ENCODE peak calls at places on chromosomes 16 and 17, in eight cellular contexts. One of them, this sample, is unnamed.

GRCh38 chr17:2706911-2707510 is 4.6 kb downstream of the CLUH start:
- DNase-seq in aorta: peak
- DNase-seq in CD8-positive, alpha-beta memory T cell: no peak
- DNase-seq in lower lobe of right lung: peak
- DNase-seq in hepatocyte: no peak
- DNase-seq in stimulated activated CD8-positive, alpha-beta memory T cell treated with anti-CD3 and anti-CD28 coated beads, Interleukin-4, amount 100 ng/mL, for 1 hour: no peak
- DNase-seq in activated T-helper 9 cell treated with anti-CD3 and anti-CD28 coated beads, Interleukin-2, amount 50 U/mL, for 16 hours: no peak
- DNase-seq in GOT3: no peak
- DNase-seq in this sample: peak

GRCh38 chr17:69448431-69449102 is 34.1 kb downstream of the MAP2K6 start:
- DNase-seq in stimulated activated CD8-positive, alpha-beta memory T cell treated with anti-CD3 and anti-CD28 coated beads, Interleukin-4, amount 100 ng/mL, for 1 hour: no peak
- DNase-seq in CD8-positive, alpha-beta memory T cell: no peak
- DNase-seq in activated T-helper 9 cell treated with anti-CD3 and anti-CD28 coated beads, Interleukin-2, amount 50 U/mL, for 16 hours: no peak
- DNase-seq in lower lobe of right lung: no peak
- DNase-seq in hepatocyte: no peak
- DNase-seq in GOT3: no peak
- DNase-seq in aorta: no peak
- DNase-seq in this sample: no peak

GRCh38 chr17:51251010-51251409 is 8.8 kb downstream of the MBTD1 start:
- DNase-seq in GOT3: no peak
- DNase-seq in CD8-positive, alpha-beta memory T cell: no peak
- DNase-seq in aorta: no peak
- DNase-seq in hepatocyte: no peak
- DNase-seq in lower lobe of right lung: no peak
- DNase-seq in stimulated activated CD8-positive, alpha-beta memory T cell treated with anti-CD3 and anti-CD28 coated beads, Interleukin-4, amount 100 ng/mL, for 1 hour: no peak
- DNase-seq in activated T-helper 9 cell treated with anti-CD3 and anti-CD28 coated beads, Interleukin-2, amount 50 U/mL, for 16 hours: no peak
- DNase-seq in this sample: no peak

GRCh38 chr17:327971-328370 is 24.6 kb downstream of the RPH3AL start:
- DNase-seq in GOT3: no peak
- DNase-seq in hepatocyte: no peak
- DNase-seq in stimulated activated CD8-positive, alpha-beta memory T cell treated with anti-CD3 and anti-CD28 coated beads, Interleukin-4, amount 100 ng/mL, for 1 hour: no peak
- DNase-seq in activated T-helper 9 cell treated with anti-CD3 and anti-CD28 coated beads, Interleukin-2, amount 50 U/mL, for 16 hours: no peak
- DNase-seq in CD8-positive, alpha-beta memory T cell: no peak
- DNase-seq in aorta: peak
- DNase-seq in lower lobe of right lung: no peak
- DNase-seq in this sample: no peak

GRCh38 chr17:15920758-15921239 is 24.1 kb upstream of the ADORA2B start:
- DNase-seq in aorta: no peak
- DNase-seq in CD8-positive, alpha-beta memory T cell: no peak
- DNase-seq in lower lobe of right lung: no peak
- DNase-seq in GOT3: peak
- DNase-seq in stimulated activated CD8-positive, alpha-beta memory T cell treated with anti-CD3 and anti-CD28 coated beads, Interleukin-4, amount 100 ng/mL, for 1 hour: no peak
- DNase-seq in hepatocyte: peak
- DNase-seq in activated T-helper 9 cell treated with anti-CD3 and anti-CD28 coated beads, Interleukin-2, amount 50 U/mL, for 16 hours: no peak
- DNase-seq in this sample: no peak

GRCh38 chr16:50534556-50534955 is 13.6 kb upstream of the NKD1 start:
- DNase-seq in GOT3: no peak
- DNase-seq in CD8-positive, alpha-beta memory T cell: no peak
- DNase-seq in aorta: no peak
- DNase-seq in lower lobe of right lung: no peak
- DNase-seq in stimulated activated CD8-positive, alpha-beta memory T cell treated with anti-CD3 and anti-CD28 coated beads, Interleukin-4, amount 100 ng/mL, for 1 hour: no peak
- DNase-seq in activated T-helper 9 cell treated with anti-CD3 and anti-CD28 coated beads, Interleukin-2, amount 50 U/mL, for 16 hours: no peak
- DNase-seq in hepatocyte: no peak
- DNase-seq in this sample: no peak

GRCh38 chr16:83574388-83574787 is 233.4 kb upstream of the HSBP1 start:
- DNase-seq in CD8-positive, alpha-beta memory T cell: no peak
- DNase-seq in hepatocyte: no peak
- DNase-seq in activated T-helper 9 cell treated with anti-CD3 and anti-CD28 coated beads, Interleukin-2, amount 50 U/mL, for 16 hours: no peak
- DNase-seq in aorta: no peak
- DNase-seq in GOT3: peak
- DNase-seq in lower lobe of right lung: no peak
- DNase-seq in stimulated activated CD8-positive, alpha-beta memory T cell treated with anti-CD3 and anti-CD28 coated beads, Interleukin-4, amount 100 ng/mL, for 1 hour: no peak
- DNase-seq in this sample: no peak

GRCh38 chr16:88208112-88208511 is 174.6 kb upstream of the ZNF469 start:
- DNase-seq in activated T-helper 9 cell treated with anti-CD3 and anti-CD28 coated beads, Interleukin-2, amount 50 U/mL, for 16 hours: no peak
- DNase-seq in hepatocyte: no peak
- DNase-seq in lower lobe of right lung: no peak
- DNase-seq in stimulated activated CD8-positive, alpha-beta memory T cell treated with anti-CD3 and anti-CD28 coated beads, Interleukin-4, amount 100 ng/mL, for 1 hour: no peak
- DNase-seq in CD8-positive, alpha-beta memory T cell: no peak
- DNase-seq in aorta: no peak
- DNase-seq in GOT3: no peak
- DNase-seq in this sample: no peak

GRCh38 chr16:68445458-68445857 is 2.9 kb downstream of the SMPD3 start:
- DNase-seq in CD8-positive, alpha-beta memory T cell: no peak
- DNase-seq in stimulated activated CD8-positive, alpha-beta memory T cell treated with anti-CD3 and anti-CD28 coated beads, Interleukin-4, amount 100 ng/mL, for 1 hour: no peak
- DNase-seq in GOT3: no peak
- DNase-seq in hepatocyte: no peak
- DNase-seq in lower lobe of right lung: no peak
- DNase-seq in activated T-helper 9 cell treated with anti-CD3 and anti-CD28 coated beads, Interleukin-2, amount 50 U/mL, for 16 hours: no peak
- DNase-seq in aorta: peak
- DNase-seq in this sample: no peak

GRCh38 chr16:17160285-17160854 is 310.4 kb downstream of the XYLT1 start:
- DNase-seq in activated T-helper 9 cell treated with anti-CD3 and anti-CD28 coated beads, Interleukin-2, amount 50 U/mL, for 16 hours: no peak
- DNase-seq in lower lobe of right lung: no peak
- DNase-seq in CD8-positive, alpha-beta memory T cell: no peak
- DNase-seq in stimulated activated CD8-positive, alpha-beta memory T cell treated with anti-CD3 and anti-CD28 coated beads, Interleukin-4, amount 100 ng/mL, for 1 hour: no peak
- DNase-seq in aorta: no peak
- DNase-seq in hepatocyte: no peak
- DNase-seq in GOT3: no peak
- DNase-seq in this sample: no peak

GRCh38 chr17:66190738-66191606 is 961 bp downstream of the CEP112 start:
- DNase-seq in aorta: no peak
- DNase-seq in stimulated activated CD8-positive, alpha-beta memory T cell treated with anti-CD3 and anti-CD28 coated beads, Interleukin-4, amount 100 ng/mL, for 1 hour: no peak
- DNase-seq in GOT3: no peak
- DNase-seq in activated T-helper 9 cell treated with anti-CD3 and anti-CD28 coated beads, Interleukin-2, amount 50 U/mL, for 16 hours: no peak
- DNase-seq in CD8-positive, alpha-beta memory T cell: no peak
- DNase-seq in hepatocyte: peak
- DNase-seq in lower lobe of right lung: peak
- DNase-seq in this sample: no peak

GRCh38 chr16:56669005-56669839 is at the start of gene MT1H:
- DNase-seq in activated T-helper 9 cell treated with anti-CD3 and anti-CD28 coated beads, Interleukin-2, amount 50 U/mL, for 16 hours: no peak
- DNase-seq in CD8-positive, alpha-beta memory T cell: no peak
- DNase-seq in GOT3: no peak
- DNase-seq in hepatocyte: no peak
- DNase-seq in stimulated activated CD8-positive, alpha-beta memory T cell treated with anti-CD3 and anti-CD28 coated beads, Interleukin-4, amount 100 ng/mL, for 1 hour: no peak
- DNase-seq in lower lobe of right lung: no peak
- DNase-seq in aorta: no peak
- DNase-seq in this sample: no peak

GRCh38 chr16:88976359-88977027 is 514 bp downstream of the CBFA2T3 start:
- DNase-seq in aorta: no peak
- DNase-seq in stimulated activated CD8-positive, alpha-beta memory T cell treated with anti-CD3 and anti-CD28 coated beads, Interleukin-4, amount 100 ng/mL, for 1 hour: no peak
- DNase-seq in CD8-positive, alpha-beta memory T cell: no peak
- DNase-seq in hepatocyte: no peak
- DNase-seq in GOT3: no peak
- DNase-seq in activated T-helper 9 cell treated with anti-CD3 and anti-CD28 coated beads, Interleukin-2, amount 50 U/mL, for 16 hours: no peak
- DNase-seq in lower lobe of right lung: no peak
- DNase-seq in this sample: peak

GRCh38 chr16:89309438-89310122 is 92.1 kb downstream of the ZNF778 start:
- DNase-seq in stimulated activated CD8-positive, alpha-beta memory T cell treated with anti-CD3 and anti-CD28 coated beads, Interleukin-4, amount 100 ng/mL, for 1 hour: no peak
- DNase-seq in hepatocyte: no peak
- DNase-seq in CD8-positive, alpha-beta memory T cell: no peak
- DNase-seq in GOT3: no peak
- DNase-seq in activated T-helper 9 cell treated with anti-CD3 and anti-CD28 coated beads, Interleukin-2, amount 50 U/mL, for 16 hours: no peak
- DNase-seq in lower lobe of right lung: no peak
- DNase-seq in aorta: no peak
- DNase-seq in this sample: peak

GRCh38 chr16:48608452-48608851 is 1.5 kb downstream of the N4BP1 start:
- DNase-seq in stimulated activated CD8-positive, alpha-beta memory T cell treated with anti-CD3 and anti-CD28 coated beads, Interleukin-4, amount 100 ng/mL, for 1 hour: no peak
- DNase-seq in GOT3: no peak
- DNase-seq in activated T-helper 9 cell treated with anti-CD3 and anti-CD28 coated beads, Interleukin-2, amount 50 U/mL, for 16 hours: no peak
- DNase-seq in aorta: no peak
- DNase-seq in CD8-positive, alpha-beta memory T cell: peak
- DNase-seq in lower lobe of right lung: no peak
- DNase-seq in hepatocyte: no peak
- DNase-seq in this sample: no peak

GRCh38 chr17:79829004-79829403 is 10.2 kb downstream of the CBX4 start:
- DNase-seq in CD8-positive, alpha-beta memory T cell: no peak
- DNase-seq in GOT3: no peak
- DNase-seq in lower lobe of right lung: no peak
- DNase-seq in aorta: no peak
- DNase-seq in hepatocyte: no peak
- DNase-seq in activated T-helper 9 cell treated with anti-CD3 and anti-CD28 coated beads, Interleukin-2, amount 50 U/mL, for 16 hours: no peak
- DNase-seq in stimulated activated CD8-positive, alpha-beta memory T cell treated with anti-CD3 and anti-CD28 coated beads, Interleukin-4, amount 100 ng/mL, for 1 hour: no peak
- DNase-seq in this sample: no peak

GRCh38 chr16:23952128-23953041 is 116.6 kb downstream of the PRKCB start:
- DNase-seq in aorta: peak
- DNase-seq in GOT3: no peak
- DNase-seq in CD8-positive, alpha-beta memory T cell: no peak
- DNase-seq in stimulated activated CD8-positive, alpha-beta memory T cell treated with anti-CD3 and anti-CD28 coated beads, Interleukin-4, amount 100 ng/mL, for 1 hour: no peak
- DNase-seq in activated T-helper 9 cell treated with anti-CD3 and anti-CD28 coated beads, Interleukin-2, amount 50 U/mL, for 16 hours: no peak
- DNase-seq in lower lobe of right lung: no peak
- DNase-seq in hepatocyte: peak
- DNase-seq in this sample: no peak

GRCh38 chr17:55424893-55425540 is 3.4 kb upstream of the MMD start:
- DNase-seq in lower lobe of right lung: no peak
- DNase-seq in stimulated activated CD8-positive, alpha-beta memory T cell treated with anti-CD3 and anti-CD28 coated beads, Interleukin-4, amount 100 ng/mL, for 1 hour: no peak
- DNase-seq in CD8-positive, alpha-beta memory T cell: no peak
- DNase-seq in GOT3: no peak
- DNase-seq in hepatocyte: no peak
- DNase-seq in aorta: no peak
- DNase-seq in activated T-helper 9 cell treated with anti-CD3 and anti-CD28 coated beads, Interleukin-2, amount 50 U/mL, for 16 hours: no peak
- DNase-seq in this sample: no peak

GRCh38 chr16:29815032-29815721 is 775 bp upstream of the PAGR1 start:
- DNase-seq in hepatocyte: peak
- DNase-seq in aorta: peak
- DNase-seq in CD8-positive, alpha-beta memory T cell: no peak
- DNase-seq in stimulated activated CD8-positive, alpha-beta memory T cell treated with anti-CD3 and anti-CD28 coated beads, Interleukin-4, amount 100 ng/mL, for 1 hour: no peak
- DNase-seq in GOT3: no peak
- DNase-seq in lower lobe of right lung: peak
- DNase-seq in activated T-helper 9 cell treated with anti-CD3 and anti-CD28 coated beads, Interleukin-2, amount 50 U/mL, for 16 hours: peak
- DNase-seq in this sample: peak

GRCh38 chr17:38632334-38632733 is 26.6 kb upstream of the SRCIN1 start:
- DNase-seq in lower lobe of right lung: no peak
- DNase-seq in aorta: no peak
- DNase-seq in stimulated activated CD8-positive, alpha-beta memory T cell treated with anti-CD3 and anti-CD28 coated beads, Interleukin-4, amount 100 ng/mL, for 1 hour: no peak
- DNase-seq in activated T-helper 9 cell treated with anti-CD3 and anti-CD28 coated beads, Interleukin-2, amount 50 U/mL, for 16 hours: no peak
- DNase-seq in CD8-positive, alpha-beta memory T cell: no peak
- DNase-seq in GOT3: no peak
- DNase-seq in hepatocyte: no peak
- DNase-seq in this sample: no peak

GRCh38 chr17:59751955-59752413 is 44.5 kb downstream of the VMP1 start:
- DNase-seq in GOT3: no peak
- DNase-seq in lower lobe of right lung: no peak
- DNase-seq in CD8-positive, alpha-beta memory T cell: no peak
- DNase-seq in stimulated activated CD8-positive, alpha-beta memory T cell treated with anti-CD3 and anti-CD28 coated beads, Interleukin-4, amount 100 ng/mL, for 1 hour: no peak
- DNase-seq in hepatocyte: no peak
- DNase-seq in activated T-helper 9 cell treated with anti-CD3 and anti-CD28 coated beads, Interleukin-2, amount 50 U/mL, for 16 hours: no peak
- DNase-seq in aorta: no peak
- DNase-seq in this sample: no peak

GRCh38 chr16:54921229-54921824 is 9.3 kb upstream of the IRX5 start:
- DNase-seq in GOT3: no peak
- DNase-seq in stimulated activated CD8-positive, alpha-beta memory T cell treated with anti-CD3 and anti-CD28 coated beads, Interleukin-4, amount 100 ng/mL, for 1 hour: no peak
- DNase-seq in hepatocyte: no peak
- DNase-seq in CD8-positive, alpha-beta memory T cell: no peak
- DNase-seq in activated T-helper 9 cell treated with anti-CD3 and anti-CD28 coated beads, Interleukin-2, amount 50 U/mL, for 16 hours: no peak
- DNase-seq in lower lobe of right lung: no peak
- DNase-seq in aorta: no peak
- DNase-seq in this sample: no peak

This sample was measured in Right ventricle myocardium inferior.